ENCODE peak calls at places on chromosomes 3 and 15, in seven cellular contexts. A is adrenal gland, L is A673, I is ovary, C is esophagus squamous epithelium, Z is tibial artery, G is breast epithelium. Y is an unnamed sample. For H3K27me3 and H3K36me3, the result is how much of the 10 kb centered on the place peaks cover.

GRCh38 chr3:42668793-42669217 is 15.3 kb downstream of the ZBTB47 start:
- DNase-seq in Z (peak), L (no peak), A (no peak), G (no peak), C (no peak), I (no peak), Y (no peak)

GRCh38 chr3:116423945-116424344 is 21.3 kb downstream of the LSAMP start:
- DNase-seq in G (no peak), C (no peak), I (no peak), Z (no peak), L (no peak), A (no peak), Y (no peak)

GRCh38 chr15:84981711-84982300 is at the start of gene PDE8A:
- DNase-seq in A (peak), C (no peak), L (peak), G (no peak), Z (peak), I (peak), Y (peak)

GRCh38 chr3:56291244-56291680 is 177.0 kb downstream of the ERC2 start:
- DNase-seq in Z (no peak), G (no peak), L (no peak), A (no peak), C (no peak), I (no peak), Y (peak)

GRCh38 chr15:85879334-85880163 is 84.8 kb upstream of the KLHL25 start:
- DNase-seq in I (no peak), G (no peak), Z (no peak), A (no peak), C (no peak), L (peak), Y (peak)

GRCh38 chr3:44058022-44058867 is 183.4 kb upstream of the TOPAZ1 start:
- DNase-seq in L (peak), G (no peak), C (no peak), A (no peak), I (no peak), Z (no peak), Y (peak)

GRCh38 chr3:127448671-127449070 is 141.9 kb downstream of the TPRA1 start:
- DNase-seq in L (no peak), C (no peak), G (peak), A (no peak), I (no peak), Z (peak), Y (no peak)

GRCh38 chr3:121707531-121708273 is 41.8 kb downstream of the GOLGB1 start:
- DNase-seq in L (no peak), C (no peak), I (no peak), A (no peak), G (no peak), Z (no peak), Y (no peak)

GRCh38 chr3:189195302-189195701 is 23.5 kb downstream of the TPRG1 start:
- DNase-seq in C (no peak), G (no peak), A (no peak), I (no peak), Z (no peak), L (peak), Y (peak)

GRCh38 chr15:95018888-95019545 is 787.7 kb downstream of the MCTP2 start:
- DNase-seq in C (no peak), G (no peak), L (no peak), I (no peak), A (no peak), Z (no peak), Y (peak)

GRCh38 chr3:181210275-181210674 is 220.7 kb upstream of the DNAJC19 start:
- DNase-seq in Z (no peak), C (no peak), L (peak), I (no peak), G (no peak), A (no peak), Y (no peak)

GRCh38 chr3:13116426-13116825 is 43.2 kb upstream of the IQSEC1 start:
- DNase-seq in G (no peak), Z (peak), C (no peak), I (no peak), A (peak), L (no peak), Y (no peak)

GRCh38 chr15:45389351-45389750 is 11.0 kb upstream of the GATM start:
- DNase-seq in G (no peak), C (no peak), Z (no peak), A (no peak), L (no peak), I (no peak), Y (no peak)
- H3K27me3 ChIP-seq in G (under half), C (under half), Z (under half), A (under half), L (under half), I (under half), Y (under half)

GRCh38 chr3:157131861-157132260 is 28.1 kb downstream of the CCNL1 start:
- DNase-seq in G (no peak), A (no peak), C (no peak), L (no peak), I (no peak), Z (no peak), Y (no peak)
- H3K4me3 ChIP-seq in G (no peak), A (no peak), C (no peak), L (no peak), I (no peak), Z (no peak), Y (no peak)

GRCh38 chr15:65893060-65893459 is 23.8 kb downstream of the RAB11A start:
- DNase-seq in C (no peak), G (no peak), Z (no peak), L (no peak), I (no peak), A (no peak), Y (no peak)
- H3K36me3 ChIP-seq in C (half or more), G (under half), Z (under half), L (under half), I (under half), A (under half), Y (under half)

GRCh38 chr3:71444028-71444860 is 139.3 kb downstream of the FOXP1 start:
- DNase-seq in Z (no peak), A (peak), C (peak), I (no peak), G (peak), L (no peak), Y (peak)

GRCh38 chr3:71441217-71441924 is 142.2 kb downstream of the FOXP1 start:
- DNase-seq in C (no peak), Z (no peak), L (no peak), A (no peak), G (no peak), I (no peak), Y (no peak)

GRCh38 chr3:71442648-71443047 is 140.9 kb downstream of the FOXP1 start:
- DNase-seq in G (no peak), C (no peak), Z (no peak), A (no peak), L (no peak), I (no peak), Y (no peak)

GRCh38 chr3:71443332-71443731 is 140.2 kb downstream of the FOXP1 start:
- DNase-seq in Z (no peak), L (no peak), C (no peak), I (no peak), G (no peak), A (no peak), Y (no peak)

GRCh38 chr3:71441925-71442620 is 141.5 kb downstream of the FOXP1 start:
- DNase-seq in I (no peak), A (no peak), G (no peak), Z (no peak), L (no peak), C (no peak), Y (no peak)
- H3K27me3 ChIP-seq in I (under half), A (under half), G (under half), Z (under half), L (under half), C (under half), Y (under half)

GRCh38 chr3:11609481-11609880 is 34.2 kb downstream of the VGLL4 start:
- DNase-seq in L (no peak), G (no peak), Z (no peak), I (no peak), A (no peak), C (no peak), Y (no peak)
- H3K4me3 ChIP-seq in L (no peak), G (peak), Z (no peak), I (no peak), A (no peak), C (no peak), Y (peak)

Y was measured in MG63.